ENCODE peak calls at places on chromosomes 16 and 17, in seven cellular contexts. S is BJ, B is cardiac fibroblast, P is foreskin fibroblast, L is HepG2, X is tibial artery, O is left ventricle myocardium inferior. N is an unnamed sample.

GRCh38 chr16:85171004-85171808 is 58.9 kb upstream of the CIBAR2 start:
- DNase-seq in X (no peak), L (no peak), O (no peak), B (no peak), P (no peak), S (no peak), N (no peak)

GRCh38 chr16:46765050-46765449 is 16.9 kb upstream of the MYLK3 start:
- DNase-seq in L (no peak), S (no peak), B (peak; percentile 68), O (no peak), P (no peak), X (no peak), N (no peak)

GRCh38 chr17:56886288-56886721 is 27.5 kb downstream of the TRIM25 start:
- DNase-seq in B (no peak), X (no peak), L (peak; percentile 72), S (no peak), P (no peak), O (no peak), N (no peak)

GRCh38 chr16:23837553-23838308 is 1.9 kb downstream of the PRKCB start:
- DNase-seq in P (no peak), O (no peak), L (no peak), B (no peak), S (no peak), X (no peak), N (no peak)

GRCh38 chr16:89742948-89743347 is 21.6 kb downstream of the ZNF276 start:
- DNase-seq in L (no peak), O (no peak), S (no peak), P (no peak), B (no peak), X (no peak), N (no peak)

GRCh38 chr16:50489187-50489586 is 59.0 kb upstream of the NKD1 start:
- DNase-seq in B (no peak), P (no peak), S (no peak), O (no peak), X (no peak), L (no peak), N (no peak)

GRCh38 chr17:37179893-37180292 is 195.9 kb upstream of the C17orf78 start:
- DNase-seq in S (no peak), P (peak; percentile 67), X (no peak), L (no peak), B (peak; percentile 53), O (no peak), N (peak; percentile 55)

GRCh38 chr16:68884391-68884790 is 41.1 kb downstream of the TANGO6 start:
- DNase-seq in P (no peak), L (no peak), B (no peak), S (no peak), O (no peak), X (no peak), N (peak; percentile 13)

GRCh38 chr17:19338031-19338990 is 24.2 kb downstream of the B9D1 start:
- DNase-seq in P (no peak), S (no peak), O (peak; percentile 63), X (no peak), L (peak; percentile 97), B (peak; percentile 56), N (peak; percentile 28)

GRCh38 chr16:47970291-47970931 is 185.4 kb downstream of the ABCC12 start:
- DNase-seq in P (no peak), B (peak; percentile 44), X (no peak), O (no peak), S (no peak), L (peak; percentile 34), N (peak; percentile 48)

GRCh38 chr17:82177761-82178498 is 34.7 kb downstream of the CCDC57 start:
- DNase-seq in O (no peak), S (no peak), B (no peak), P (peak; percentile 3), L (no peak), X (no peak), N (no peak)

GRCh38 chr17:19370493-19370960 is 7.8 kb upstream of the MAPK7 start:
- DNase-seq in L (no peak), X (peak; percentile 28), O (peak; percentile 71), P (no peak), S (no peak), B (no peak), N (no peak)

GRCh38 chr17:1244606-1245012 is 25.6 kb upstream of the BHLHA9 start:
- DNase-seq in O (no peak), X (no peak), P (no peak), L (no peak), S (no peak), B (peak; percentile 61), N (peak; percentile 83)

GRCh38 chr16:55248058-55248457 is 75.9 kb upstream of the IRX6 start:
- DNase-seq in L (no peak), X (no peak), P (no peak), B (no peak), S (no peak), O (no peak), N (no peak)

GRCh38 chr17:58308985-58309917 is 19.3 kb downstream of the TSPOAP1 start:
- DNase-seq in P (no peak), S (no peak), O (no peak), B (no peak), X (peak; percentile 10), L (no peak), N (no peak)

GRCh38 chr17:8856869-8857575 is 10.5 kb downstream of the PIK3R6 start:
- DNase-seq in B (no peak), X (no peak), S (no peak), O (no peak), L (no peak), P (no peak), N (peak; percentile 4)

GRCh38 chr17:35841505-35841904 is 27.2 kb downstream of the HEATR9 start:
- DNase-seq in X (no peak), P (no peak), O (no peak), S (no peak), L (no peak), B (peak; percentile 35), N (peak; percentile 10)

GRCh38 chr17:80269405-80269807 is 8.8 kb downstream of the RNF213 start:
- DNase-seq in S (no peak), B (no peak), P (no peak), L (no peak), X (no peak), O (no peak), N (no peak)

GRCh38 chr17:78144736-78145641 is 1.2 kb upstream of the C17orf99 start:
- DNase-seq in S (no peak), L (no peak), P (no peak), X (no peak), O (no peak), B (no peak), N (peak; percentile 25)

GRCh38 chr17:79749156-79749815 is 18.5 kb downstream of the ENPP7 start:
- DNase-seq in B (peak; percentile 73), L (no peak), P (peak; percentile 27), O (no peak), X (no peak), S (peak; percentile 28), N (peak; percentile 89)

GRCh38 chr16:63938661-63939060 is 1183.2 kb downstream of the CDH11 start:
- DNase-seq in P (no peak), L (no peak), S (no peak), X (no peak), O (no peak), B (no peak), N (no peak)

GRCh38 chr17:37608369-37609169 is 649 bp downstream of the SYNRG start:
- DNase-seq in P (no peak), X (peak; percentile 29), S (no peak), B (peak; percentile 45), O (no peak), L (peak; percentile 39), N (peak; percentile 40)

GRCh38 chr16:71737501-71737900 is 13.0 kb upstream of the PHLPP2 start:
- DNase-seq in O (no peak), B (no peak), L (no peak), P (no peak), S (no peak), X (no peak), N (no peak)

GRCh38 chr16:12449795-12450194 is 353.9 kb downstream of the CPPED1 start:
- DNase-seq in B (no peak), X (no peak), P (no peak), L (no peak), O (no peak), S (no peak), N (no peak)

GRCh38 chr17:56653877-56654276 is 60.4 kb downstream of the NOG start:
- DNase-seq in P (no peak), X (no peak), O (no peak), B (peak; percentile 14), L (peak; percentile 38), S (no peak), N (peak; percentile 2)

GRCh38 chr16:77540656-77541055 is 105.8 kb upstream of the ADAMTS18 start:
- DNase-seq in B (peak; percentile 3), O (no peak), X (no peak), S (no peak), P (no peak), L (no peak), N (peak; percentile 37)

GRCh38 chr16:73268311-73268997 is 220.5 kb upstream of the ZFHX3 start:
- DNase-seq in X (no peak), O (no peak), P (no peak), L (peak; percentile 12), S (no peak), B (peak; percentile 10), N (peak; percentile 7)
- TF ChIP-seq CTCF in X (no peak), O (no peak), P (peak; percentile 23), L (peak; percentile 46), S (peak; percentile 59), B (peak; percentile 27), N (peak; percentile 20)

GRCh38 chr16:56450901-56451752 is at the start of the genes NUDT21 and OGFOD1:
- DNase-seq in X (peak; percentile 96), P (peak; percentile 98), S (peak; percentile 97), O (peak; percentile 93), B (peak; percentile 98), L (peak; percentile 99), N (peak; percentile 98)

GRCh38 chr16:56451753-56452689 is 667 bp downstream of the OGFOD1 start:
- DNase-seq in S (peak; percentile 2), X (peak; percentile 26), B (peak; percentile 24), L (peak; percentile 75), O (no peak), P (peak; percentile 20), N (peak; percentile 27)

GRCh38 chr16:56450275-56450889 is 750 bp downstream of the NUDT21 start:
- DNase-seq in B (peak; percentile 11), P (no peak), L (no peak), O (no peak), X (no peak), S (no peak), N (peak; percentile 15)

GRCh38 chr16:56448005-56448404 is 3.1 kb downstream of the NUDT21 start:
- DNase-seq in P (no peak), L (no peak), B (no peak), S (no peak), O (no peak), X (no peak), N (no peak)
- H3K4me3 ChIP-seq in P (no peak overlapping the region), L (no peak overlapping the region), B (no peak overlapping the region), S (no peak overlapping the region), O (no peak overlapping the region), X (no peak overlapping the region), N (no peak overlapping the region)

DNA sequence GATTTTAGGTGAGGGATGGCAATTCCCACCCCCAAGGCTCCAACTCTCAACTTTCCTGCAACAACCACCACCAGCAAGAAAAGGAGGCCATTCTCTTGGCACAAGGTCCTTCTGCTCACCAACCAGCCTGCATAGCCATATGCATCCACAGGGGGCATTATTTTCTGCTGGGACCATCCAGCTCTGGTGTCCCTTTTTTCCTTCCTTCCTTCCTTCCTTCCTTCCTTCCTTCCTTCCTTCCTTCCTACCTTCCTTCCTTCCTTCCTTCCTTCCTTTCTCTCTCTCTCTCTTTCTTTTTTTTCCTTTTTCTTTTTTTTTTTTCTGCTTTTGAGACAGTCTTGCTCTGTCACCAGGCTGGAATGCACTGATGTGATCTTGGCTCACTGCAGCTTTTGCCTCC is 21.1 kb upstream of the COX10 start:
- DNase-seq in L (no peak), B (no peak), X (no peak), P (no peak), S (no peak), O (no peak), N (no peak)
- TF ChIP-seq CTCF in L (peak; percentile 51), B (peak; percentile 41), X (no peak), P (no peak), S (peak; percentile 36), O (peak; percentile 29), N (peak; percentile 35)

GRCh38 chr17:65536573-65537342 is 24.7 kb downstream of the AXIN2 start:
- DNase-seq in O (no peak), L (no peak), X (no peak), B (no peak), S (no peak), P (no peak), N (peak; percentile 34)
- H3K4me3 ChIP-seq in O (no peak overlapping the region), L (no peak overlapping the region), X (no peak overlapping the region), B (no peak overlapping the region), S (no peak overlapping the region), P (no peak overlapping the region), N (no peak overlapping the region)

N was measured in fibroblast of the aortic adventitia.